ENCODE peak calls at places on chromosomes 12 and 14, in nine cellular contexts. One of them, this sample, is unnamed.

GRCh38 chr12:57619434-57620244 is 8.4 kb downstream of the ARHGEF25 start:
- DNase-seq in cardiac muscle cell: no peak
- DNase-seq in tibial artery: no peak
- DNase-seq in HL-60: no peak
- DNase-seq in left lung: no peak
- DNase-seq in pancreas: no peak
- DNase-seq in left ventricle myocardium inferior: no peak
- DNase-seq in ovary: no peak
- DNase-seq in colonic mucosa: no peak
- DNase-seq in this sample: peak

GRCh38 chr12:56469007-56469930 is 891 bp downstream of the SPRYD4 start:
- DNase-seq in cardiac muscle cell: no peak
- DNase-seq in tibial artery: no peak
- DNase-seq in colonic mucosa: peak
- DNase-seq in pancreas: peak
- DNase-seq in HL-60: peak
- DNase-seq in ovary: peak
- DNase-seq in left lung: peak
- DNase-seq in left ventricle myocardium inferior: no peak
- DNase-seq in this sample: no peak

GRCh38 chr12:114291389-114292075 is 114.4 kb downstream of the TBX5 start:
- DNase-seq in ovary: no peak
- DNase-seq in cardiac muscle cell: no peak
- DNase-seq in HL-60: no peak
- DNase-seq in colonic mucosa: no peak
- DNase-seq in pancreas: no peak
- DNase-seq in left ventricle myocardium inferior: no peak
- DNase-seq in left lung: no peak
- DNase-seq in tibial artery: no peak
- DNase-seq in this sample: no peak

GRCh38 chr12:111437816-111438454 is 32.2 kb downstream of the SH2B3 start:
- DNase-seq in pancreas: no peak
- DNase-seq in tibial artery: peak
- DNase-seq in ovary: no peak
- DNase-seq in left lung: peak
- DNase-seq in left ventricle myocardium inferior: no peak
- DNase-seq in cardiac muscle cell: peak
- DNase-seq in HL-60: peak
- DNase-seq in colonic mucosa: peak
- DNase-seq in this sample: no peak

GRCh38 chr14:23932639-23933038 is 20.9 kb upstream of the DHRS4 start:
- DNase-seq in left ventricle myocardium inferior: no peak
- DNase-seq in pancreas: no peak
- DNase-seq in left lung: no peak
- DNase-seq in ovary: no peak
- DNase-seq in HL-60: no peak
- DNase-seq in cardiac muscle cell: no peak
- DNase-seq in colonic mucosa: no peak
- DNase-seq in tibial artery: no peak
- DNase-seq in this sample: no peak

GRCh38 chr14:82667501-82667900 is 1133.8 kb upstream of the SEL1L start:
- DNase-seq in left lung: no peak
- DNase-seq in left ventricle myocardium inferior: no peak
- DNase-seq in colonic mucosa: no peak
- DNase-seq in ovary: no peak
- DNase-seq in tibial artery: no peak
- DNase-seq in HL-60: no peak
- DNase-seq in pancreas: no peak
- DNase-seq in cardiac muscle cell: no peak
- DNase-seq in this sample: no peak

GRCh38 chr12:1803736-1804135 is 16.6 kb upstream of the LRTM2 start:
- DNase-seq in ovary: no peak
- DNase-seq in colonic mucosa: no peak
- DNase-seq in tibial artery: no peak
- DNase-seq in HL-60: no peak
- DNase-seq in left lung: no peak
- DNase-seq in left ventricle myocardium inferior: no peak
- DNase-seq in pancreas: no peak
- DNase-seq in cardiac muscle cell: no peak
- DNase-seq in this sample: no peak

GRCh38 chr12:54159140-54159539 is 29.6 kb downstream of the SMUG1 start:
- DNase-seq in left ventricle myocardium inferior: no peak
- DNase-seq in left lung: no peak
- DNase-seq in colonic mucosa: peak
- DNase-seq in tibial artery: no peak
- DNase-seq in ovary: no peak
- DNase-seq in pancreas: peak
- DNase-seq in HL-60: no peak
- DNase-seq in cardiac muscle cell: peak
- DNase-seq in this sample: no peak

GRCh38 chr12:62799766-62800406 is 135.1 kb downstream of the PPM1H start:
- DNase-seq in tibial artery: no peak
- DNase-seq in left lung: no peak
- DNase-seq in HL-60: no peak
- DNase-seq in colonic mucosa: no peak
- DNase-seq in ovary: no peak
- DNase-seq in pancreas: no peak
- DNase-seq in cardiac muscle cell: no peak
- DNase-seq in left ventricle myocardium inferior: no peak
- DNase-seq in this sample: no peak

GRCh38 chr14:33782923-33783322 is 168.0 kb downstream of the EGLN3 start:
- DNase-seq in HL-60: no peak
- DNase-seq in pancreas: no peak
- DNase-seq in left ventricle myocardium inferior: no peak
- DNase-seq in tibial artery: no peak
- DNase-seq in ovary: no peak
- DNase-seq in colonic mucosa: no peak
- DNase-seq in cardiac muscle cell: no peak
- DNase-seq in left lung: no peak
- DNase-seq in this sample: no peak

GRCh38 chr14:87457727-87458126 is 535.3 kb downstream of the GALC start:
- DNase-seq in left lung: no peak
- DNase-seq in tibial artery: no peak
- DNase-seq in left ventricle myocardium inferior: no peak
- DNase-seq in colonic mucosa: no peak
- DNase-seq in ovary: no peak
- DNase-seq in HL-60: no peak
- DNase-seq in cardiac muscle cell: no peak
- DNase-seq in pancreas: no peak
- DNase-seq in this sample: no peak

GRCh38 chr14:98103705-98104104 is 1168.3 kb downstream of the BCL11B start:
- DNase-seq in tibial artery: no peak
- DNase-seq in left ventricle myocardium inferior: no peak
- DNase-seq in HL-60: no peak
- DNase-seq in colonic mucosa: no peak
- DNase-seq in left lung: no peak
- DNase-seq in ovary: no peak
- DNase-seq in cardiac muscle cell: no peak
- DNase-seq in pancreas: no peak
- DNase-seq in this sample: no peak

GRCh38 chr12:71605034-71605433 is 58.6 kb downstream of the ZFC3H1 start:
- DNase-seq in colonic mucosa: no peak
- DNase-seq in pancreas: no peak
- DNase-seq in cardiac muscle cell: no peak
- DNase-seq in HL-60: no peak
- DNase-seq in left lung: no peak
- DNase-seq in left ventricle myocardium inferior: no peak
- DNase-seq in tibial artery: no peak
- DNase-seq in ovary: no peak
- DNase-seq in this sample: no peak

GRCh38 chr14:78968249-78968648 is 798.1 kb downstream of the NRXN3 start:
- DNase-seq in pancreas: no peak
- DNase-seq in tibial artery: no peak
- DNase-seq in cardiac muscle cell: no peak
- DNase-seq in HL-60: no peak
- DNase-seq in left ventricle myocardium inferior: no peak
- DNase-seq in left lung: no peak
- DNase-seq in ovary: no peak
- DNase-seq in colonic mucosa: no peak
- DNase-seq in this sample: no peak

GRCh38 chr14:50319293-50319692 is 7.2 kb downstream of the DMAC2L start:
- DNase-seq in cardiac muscle cell: no peak
- DNase-seq in ovary: no peak
- DNase-seq in HL-60: peak
- DNase-seq in left ventricle myocardium inferior: no peak
- DNase-seq in tibial artery: no peak
- DNase-seq in left lung: no peak
- DNase-seq in pancreas: no peak
- DNase-seq in colonic mucosa: no peak
- DNase-seq in this sample: no peak

GRCh38 chr14:85057266-85057665 is 472.7 kb upstream of the FLRT2 start:
- DNase-seq in colonic mucosa: no peak
- DNase-seq in pancreas: no peak
- DNase-seq in ovary: no peak
- DNase-seq in HL-60: no peak
- DNase-seq in tibial artery: no peak
- DNase-seq in left lung: no peak
- DNase-seq in cardiac muscle cell: no peak
- DNase-seq in left ventricle myocardium inferior: no peak
- DNase-seq in this sample: no peak

GRCh38 chr14:69483765-69484443 is 624 bp upstream of the PLEKHD1 start:
- DNase-seq in ovary: peak
- DNase-seq in cardiac muscle cell: peak
- DNase-seq in tibial artery: no peak
- DNase-seq in pancreas: peak
- DNase-seq in left ventricle myocardium inferior: no peak
- DNase-seq in HL-60: no peak
- DNase-seq in colonic mucosa: no peak
- DNase-seq in left lung: no peak
- DNase-seq in this sample: peak

GRCh38 chr14:36659822-36660735 is 1.6 kb upstream of the PAX9 start:
- DNase-seq in ovary: no peak
- DNase-seq in cardiac muscle cell: no peak
- DNase-seq in pancreas: no peak
- DNase-seq in left ventricle myocardium inferior: no peak
- DNase-seq in HL-60: no peak
- DNase-seq in left lung: no peak
- DNase-seq in colonic mucosa: no peak
- DNase-seq in tibial artery: no peak
- DNase-seq in this sample: no peak
- H3K27ac ChIP-seq in ovary: no peak
- H3K27ac ChIP-seq in cardiac muscle cell: no peak
- H3K27ac ChIP-seq in pancreas: no peak
- H3K27ac ChIP-seq in left ventricle myocardium inferior: no peak
- H3K27ac ChIP-seq in HL-60: no peak
- H3K27ac ChIP-seq in left lung: no peak
- H3K27ac ChIP-seq in colonic mucosa: no peak
- H3K27ac ChIP-seq in tibial artery: no peak
- H3K27ac ChIP-seq in this sample: no peak

DNA sequence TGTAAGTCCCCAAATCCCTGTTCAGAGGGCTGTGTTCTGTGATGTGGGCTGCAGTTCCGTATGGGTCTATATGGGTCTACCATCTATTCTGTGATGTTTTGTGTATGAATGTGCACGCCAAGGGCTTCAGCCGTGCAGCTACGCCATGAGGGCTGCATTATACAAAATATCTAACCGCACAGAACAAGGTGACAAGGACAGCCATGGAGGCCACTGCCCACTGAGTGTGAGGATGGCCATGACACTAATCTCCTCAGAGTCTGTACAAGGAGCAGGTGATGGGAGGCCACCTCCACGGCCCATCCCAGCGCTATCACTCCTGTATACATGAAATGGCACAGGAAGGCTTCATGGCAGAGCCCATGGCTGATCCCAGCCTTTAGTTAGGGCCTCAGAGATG is 102.0 kb downstream of the DICER1 start:
- DNase-seq in ovary: no peak
- DNase-seq in HL-60: no peak
- DNase-seq in left lung: no peak
- DNase-seq in colonic mucosa: no peak
- DNase-seq in tibial artery: no peak
- DNase-seq in left ventricle myocardium inferior: no peak
- DNase-seq in cardiac muscle cell: no peak
- DNase-seq in pancreas: no peak
- DNase-seq in this sample: no peak
- TF ChIP-seq CTCF in ovary: no peak
- TF ChIP-seq CTCF in HL-60: no peak
- TF ChIP-seq CTCF in left lung: no peak
- TF ChIP-seq CTCF in colonic mucosa: no peak
- TF ChIP-seq CTCF in tibial artery: no peak
- TF ChIP-seq CTCF in left ventricle myocardium inferior: no peak
- TF ChIP-seq CTCF in cardiac muscle cell: no peak
- TF ChIP-seq CTCF in pancreas: no peak
- TF ChIP-seq CTCF in this sample: no peak

DNA sequence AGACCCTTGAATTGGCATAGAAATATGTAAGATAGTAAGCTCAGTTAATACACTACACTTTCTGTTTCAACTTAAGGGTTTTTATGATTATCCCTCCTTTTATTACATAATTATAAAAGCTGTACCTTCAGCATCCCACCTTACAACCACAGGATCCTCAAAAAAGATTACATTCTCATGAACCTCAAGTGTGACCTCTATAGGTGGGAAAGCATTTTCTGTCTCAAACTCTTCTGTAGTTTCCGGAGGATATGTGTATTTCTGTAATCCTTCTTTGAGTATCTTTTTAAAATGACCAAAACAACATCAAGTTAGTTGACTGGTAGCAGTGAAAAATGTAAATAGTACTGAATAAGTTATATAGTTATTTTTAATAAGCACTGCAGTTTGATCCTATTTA is 75.9 kb downstream of the DNAI7 start:
- DNase-seq in ovary: no peak
- DNase-seq in tibial artery: no peak
- DNase-seq in pancreas: no peak
- DNase-seq in cardiac muscle cell: no peak
- DNase-seq in left lung: no peak
- DNase-seq in left ventricle myocardium inferior: no peak
- DNase-seq in HL-60: no peak
- DNase-seq in colonic mucosa: no peak
- DNase-seq in this sample: no peak
- H3K27ac ChIP-seq in ovary: no peak
- H3K27ac ChIP-seq in tibial artery: no peak
- H3K27ac ChIP-seq in pancreas: no peak
- H3K27ac ChIP-seq in cardiac muscle cell: no peak
- H3K27ac ChIP-seq in left lung: no peak
- H3K27ac ChIP-seq in left ventricle myocardium inferior: no peak
- H3K27ac ChIP-seq in HL-60: no peak
- H3K27ac ChIP-seq in colonic mucosa: no peak
- H3K27ac ChIP-seq in this sample: no peak

GRCh38 chr12:14214495-14214894 is 151.0 kb upstream of the ATF7IP start:
- DNase-seq in pancreas: no peak
- DNase-seq in cardiac muscle cell: no peak
- DNase-seq in HL-60: no peak
- DNase-seq in left lung: no peak
- DNase-seq in left ventricle myocardium inferior: no peak
- DNase-seq in ovary: no peak
- DNase-seq in colonic mucosa: no peak
- DNase-seq in tibial artery: no peak
- DNase-seq in this sample: no peak
- TF ChIP-seq CTCF in pancreas: no peak
- TF ChIP-seq CTCF in cardiac muscle cell: no peak
- TF ChIP-seq CTCF in HL-60: no peak
- TF ChIP-seq CTCF in left lung: no peak
- TF ChIP-seq CTCF in left ventricle myocardium inferior: no peak
- TF ChIP-seq CTCF in ovary: no peak
- TF ChIP-seq CTCF in colonic mucosa: no peak
- TF ChIP-seq CTCF in tibial artery: no peak
- TF ChIP-seq CTCF in this sample: no peak

This sample was measured in upper lobe of right lung.